ENCODE peak calls at places on chromosomes 2 and 18, in six cellular contexts. T is stomach; D is lower lobe of right lung; V is CD4-positive, CD25-positive, alpha-beta regulatory T cell; U is RWPE1; K is pancreas. F is an unnamed sample.

GRCh38 chr2:203661509-203661908 is 44.9 kb upstream of the CD28 start:
- DNase-seq in T (no peak), D (no peak), V (no peak), U (no peak), K (no peak), F (no peak)

GRCh38 chr2:70941701-70942100 is 6.0 kb downstream of the ATP6V1B1 start:
- DNase-seq in T (no peak), D (no peak), V (no peak), U (no peak), K (no peak), F (no peak)

GRCh38 chr18:34965108-34965507 is 76.1 kb upstream of the MAPRE2 start:
- DNase-seq in T (no peak), D (no peak), V (no peak), U (no peak), K (no peak), F (no peak)

GRCh38 chr2:176907341-176907740 is 305.3 kb upstream of the HNRNPA3 start:
- DNase-seq in T (no peak), D (no peak), V (no peak), U (no peak), K (no peak), F (no peak)

GRCh38 chr2:3651686-3652516 is 6.1 kb upstream of the ALLC start:
- DNase-seq in T (peak), D (peak), V (peak), U (no peak), K (peak), F (no peak)

GRCh38 chr2:201260302-201260800 is at the start of gene CASP8:
- DNase-seq in T (peak), D (peak), V (peak), U (peak), K (no peak), F (no peak)

GRCh38 chr2:228700638-228701037 is 519.2 kb upstream of the SPHKAP start:
- DNase-seq in T (no peak), D (no peak), V (no peak), U (peak), K (no peak), F (no peak)

GRCh38 chr18:36412778-36413177 is 115.3 kb downstream of the FHOD3 start:
- DNase-seq in T (no peak), D (no peak), V (peak), U (no peak), K (no peak), F (no peak)

GRCh38 chr2:181372656-181373055 is 84.5 kb upstream of the ITGA4 start:
- DNase-seq in T (no peak), D (no peak), V (no peak), U (no peak), K (no peak), F (no peak)

GRCh38 chr2:17124575-17125318 is 393.5 kb downstream of the RAD51AP2 start:
- DNase-seq in T (no peak), D (no peak), V (no peak), U (no peak), K (no peak), F (no peak)

GRCh38 chr2:17125989-17126620 is 392.1 kb downstream of the RAD51AP2 start:
- DNase-seq in T (no peak), D (no peak), V (no peak), U (no peak), K (no peak), F (no peak)

GRCh38 chr2:17122887-17123501 is 395.2 kb downstream of the RAD51AP2 start:
- DNase-seq in T (no peak), D (no peak), V (no peak), U (no peak), K (no peak), F (no peak)
- H3K27ac ChIP-seq in T (no peak), D (no peak), V (no peak), U (no peak), K (no peak), F (no peak)

GRCh38 chr2:192148620-192149321 is 46.0 kb downstream of the TMEFF2 start:
- DNase-seq in T (no peak), D (no peak), V (no peak), U (no peak), K (no peak), F (no peak)
- H3K27ac ChIP-seq in T (no peak), D (peak), V (no peak), U (no peak), K (no peak), F (no peak)

GRCh38 chr18:52723456-52724065 is 383.6 kb downstream of the DCC start:
- DNase-seq in T (no peak), D (no peak), V (no peak), U (no peak), K (no peak), F (no peak)
- H3K27ac ChIP-seq in T (no peak), D (no peak), V (no peak), U (no peak), K (no peak), F (no peak)

GRCh38 chr2:196242131-196242620 is 70.8 kb upstream of the STK17B start:
- DNase-seq in T (no peak), D (peak), V (peak), U (no peak), K (no peak), F (no peak)
- H3K27ac ChIP-seq in T (peak), D (peak), V (peak), U (no peak), K (no peak), F (peak)

DNA sequence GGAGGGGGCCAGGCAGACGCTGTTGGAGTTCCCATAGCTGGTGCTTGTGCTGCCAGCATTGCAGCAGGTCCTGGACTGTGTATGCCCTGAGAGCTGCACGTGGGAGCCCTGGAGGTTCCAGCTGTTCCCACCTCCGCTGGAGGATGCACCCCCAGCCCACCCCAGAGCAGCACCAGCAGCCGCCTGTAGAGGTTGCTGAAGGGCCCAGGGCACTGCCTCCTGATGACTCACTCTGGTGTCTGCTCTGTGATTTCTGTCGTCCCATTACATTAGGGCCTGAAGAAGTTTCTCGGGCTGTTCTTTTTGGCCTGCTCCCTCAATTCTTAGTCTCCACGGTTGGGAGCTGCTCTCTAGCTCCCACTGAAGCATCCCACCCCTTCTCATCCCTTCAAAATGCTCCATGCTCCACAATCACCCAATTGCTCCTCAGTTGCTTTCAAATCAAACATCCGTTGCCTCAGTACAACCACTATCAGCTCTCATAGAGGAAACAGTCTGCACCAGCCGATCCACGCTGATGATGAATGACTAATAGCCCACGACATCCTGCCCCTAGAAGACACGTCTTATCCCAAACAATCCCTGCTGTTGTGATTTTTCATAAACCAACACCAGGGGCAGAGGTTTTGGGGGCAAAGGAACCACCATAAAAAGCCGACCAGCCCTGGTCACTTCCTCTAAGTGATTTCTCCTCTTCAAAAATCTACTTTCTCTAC is 65.2 kb upstream of the RNF152 start:
- DNase-seq in T (no peak), D (no peak), V (no peak), U (no peak), K (no peak), F (no peak)
- H3K27ac ChIP-seq in T (no peak), D (no peak), V (no peak), U (no peak), K (no peak), F (no peak)

GRCh38 chr2:240232961-240233890 is 92.8 kb upstream of the OTOS start:
- DNase-seq in T (peak), D (peak), V (peak), U (peak), K (peak), F (peak)
- H3K27ac ChIP-seq in T (peak), D (no peak), V (no peak), U (peak), K (peak), F (no peak)

GRCh38 chr18:49611316-49611715 is 49.5 kb downstream of the LIPG start:
- DNase-seq in T (no peak), D (no peak), V (no peak), U (no peak), K (no peak), F (no peak)

GRCh38 chr18:49613741-49614151 is 51.9 kb downstream of the LIPG start:
- DNase-seq in T (no peak), D (no peak), V (no peak), U (no peak), K (peak), F (no peak)

GRCh38 chr18:49613141-49613641 is 51.3 kb downstream of the LIPG start:
- DNase-seq in T (no peak), D (no peak), V (no peak), U (no peak), K (peak), F (no peak)

GRCh38 chr18:49609416-49610284 is 47.8 kb downstream of the LIPG start:
- DNase-seq in T (no peak), D (no peak), V (no peak), U (peak), K (no peak), F (no peak)

GRCh38 chr18:49612515-49613033 is 50.7 kb downstream of the LIPG start:
- DNase-seq in T (no peak), D (no peak), V (peak), U (no peak), K (no peak), F (no peak)
- H3K27ac ChIP-seq in T (no peak), D (no peak), V (no peak), U (no peak), K (no peak), F (peak)

GRCh38 chr2:217110550-217110949 is 250.7 kb upstream of the TNP1 start:
- DNase-seq in T (no peak), D (no peak), V (no peak), U (no peak), K (no peak), F (no peak)

GRCh38 chr2:217108575-217109027 is 248.7 kb upstream of the TNP1 start:
- DNase-seq in T (no peak), D (no peak), V (no peak), U (no peak), K (no peak), F (no peak)

GRCh38 chr2:217114117-217114516 is 254.3 kb upstream of the TNP1 start:
- DNase-seq in T (no peak), D (no peak), V (no peak), U (no peak), K (no peak), F (no peak)

GRCh38 chr2:217117523-217117922 is 257.7 kb upstream of the TNP1 start:
- DNase-seq in T (no peak), D (no peak), V (no peak), U (no peak), K (no peak), F (no peak)

DNA sequence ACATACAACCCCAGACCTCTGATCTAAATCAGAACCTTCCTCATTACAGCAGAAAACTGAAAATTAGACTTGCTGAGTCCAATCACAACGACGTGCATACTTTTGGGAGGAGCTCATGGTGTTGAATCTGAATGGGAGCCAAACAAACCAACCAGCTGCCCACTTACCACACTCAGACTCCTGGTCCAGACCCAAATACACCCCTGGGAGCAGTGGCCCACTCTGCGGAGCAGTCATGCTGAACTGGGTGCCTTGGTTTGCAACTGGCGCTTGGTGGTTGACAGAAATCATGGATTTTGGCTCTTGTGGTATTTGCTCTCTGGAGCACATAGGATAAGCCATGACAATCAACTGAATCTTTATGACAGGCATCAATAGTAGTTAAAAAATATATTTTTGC is 253.6 kb upstream of the TNP1 start:
- DNase-seq in T (no peak), D (no peak), V (no peak), U (no peak), K (no peak), F (no peak)
- H3K27ac ChIP-seq in T (no peak), D (no peak), V (no peak), U (no peak), K (no peak), F (no peak)

DNA sequence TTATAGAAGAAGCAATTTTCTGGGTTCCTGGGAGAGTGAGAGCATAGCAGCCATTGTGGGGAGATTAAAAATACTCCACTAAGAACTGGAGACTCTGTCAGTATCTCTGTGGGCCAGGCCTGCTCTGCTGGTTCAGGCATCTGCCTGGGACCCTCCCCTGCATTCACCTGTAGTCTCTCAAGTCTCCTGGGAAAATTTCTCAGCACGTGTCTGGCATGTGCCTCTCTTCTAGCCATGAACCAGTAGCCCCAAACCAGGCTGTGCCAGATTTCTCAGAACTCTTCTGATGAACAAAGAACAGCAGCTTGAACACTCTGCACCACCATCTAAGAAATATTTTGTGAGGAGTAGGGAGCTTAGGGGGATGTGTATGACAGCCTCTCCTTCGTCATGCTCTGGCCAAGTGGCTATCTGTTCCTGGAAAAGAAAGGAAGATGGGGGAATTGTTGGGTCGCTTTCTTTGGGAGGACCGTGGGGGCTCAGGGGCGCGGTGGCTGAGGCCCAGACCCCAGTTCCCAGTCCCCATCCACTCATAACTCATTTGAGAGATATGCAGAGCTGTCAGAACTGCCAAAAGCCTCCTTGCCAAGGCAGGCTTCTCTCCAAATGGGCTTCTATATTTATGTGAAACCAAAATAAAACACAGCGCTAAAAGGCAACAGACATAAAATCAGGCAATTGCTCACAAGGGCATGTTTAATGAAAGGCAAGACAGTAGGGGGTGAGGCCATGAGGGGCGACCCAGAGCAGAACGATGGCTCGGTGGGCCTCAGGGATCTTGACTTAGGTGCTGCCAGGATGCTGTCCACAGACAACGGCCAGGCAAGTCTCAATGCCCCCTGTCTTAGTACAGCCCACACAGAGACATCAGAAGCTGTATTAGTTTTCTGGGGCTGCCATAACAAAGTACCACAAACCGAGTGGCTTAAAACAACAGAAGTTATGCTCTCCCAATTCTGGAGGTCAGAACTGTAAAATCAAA is 114.7 kb upstream of the TNP1 start:
- DNase-seq in T (no peak), D (no peak), V (no peak), U (no peak), K (no peak), F (no peak)
- H3K27ac ChIP-seq in T (peak), D (no peak), V (no peak), U (no peak), K (no peak), F (no peak)